ENCODE peak calls at places on chromosomes 12 and 14, in four cellular contexts. K is CD4-positive, alpha-beta T cell; R is lower leg skin; G is AG04450. V is an unnamed sample.

GRCh38 chr14:39265741-39266588 is 32.2 kb downstream of the MIA2 start:
- DNase-seq in K (no peak), R (no peak), G (no peak), V (no peak)

GRCh38 chr12:24427776-24428175 is 478.3 kb upstream of the SOX5 start:
- DNase-seq in K (no peak), R (no peak), G (no peak), V (no peak)

GRCh38 chr12:10363922-10364838 is 25.7 kb downstream of the KLRK1 start:
- DNase-seq in K (peak), R (no peak), G (no peak), V (no peak)

GRCh38 chr14:31090872-31091764 is 64.9 kb upstream of the STRN3 start:
- DNase-seq in K (no peak), R (peak), G (peak), V (peak)

GRCh38 chr12:102182635-102183034 is 15.0 kb downstream of the PMCH start:
- DNase-seq in K (no peak), R (no peak), G (no peak), V (no peak)

GRCh38 chr12:123043536-123044001 is 63.1 kb downstream of the ARL6IP4 start:
- DNase-seq in K (peak), R (peak), G (peak), V (peak)

GRCh38 chr12:52155048-52155868 is 36.6 kb downstream of the KRT80 start:
- DNase-seq in K (no peak), R (peak), G (no peak), V (no peak)

GRCh38 chr12:118853634-118854033 is 127.7 kb upstream of the SRRM4 start:
- DNase-seq in K (no peak), R (no peak), G (no peak), V (no peak)

GRCh38 chr12:93042684-93043083 is 113.6 kb upstream of the EEA1 start:
- DNase-seq in K (no peak), R (no peak), G (no peak), V (no peak)

GRCh38 chr12:53068811-53069585 is 10.2 kb downstream of the SPRYD3 start:
- DNase-seq in K (no peak), R (no peak), G (no peak), V (no peak)

GRCh38 chr14:61479746-61480502 is 158.5 kb downstream of the PRKCH start:
- DNase-seq in K (no peak), R (no peak), G (no peak), V (no peak)

GRCh38 chr12:98544741-98545140 is 29.4 kb downstream of the TMPO start:
- DNase-seq in K (no peak), R (no peak), G (no peak), V (no peak)

GRCh38 chr14:99586761-99587462 is 17.1 kb downstream of the CCDC85C start:
- DNase-seq in K (no peak), R (no peak), G (no peak), V (no peak)

GRCh38 chr12:64737539-64737938 is 21.7 kb downstream of the GNS start:
- DNase-seq in K (peak), R (no peak), G (no peak), V (no peak)

DNA sequence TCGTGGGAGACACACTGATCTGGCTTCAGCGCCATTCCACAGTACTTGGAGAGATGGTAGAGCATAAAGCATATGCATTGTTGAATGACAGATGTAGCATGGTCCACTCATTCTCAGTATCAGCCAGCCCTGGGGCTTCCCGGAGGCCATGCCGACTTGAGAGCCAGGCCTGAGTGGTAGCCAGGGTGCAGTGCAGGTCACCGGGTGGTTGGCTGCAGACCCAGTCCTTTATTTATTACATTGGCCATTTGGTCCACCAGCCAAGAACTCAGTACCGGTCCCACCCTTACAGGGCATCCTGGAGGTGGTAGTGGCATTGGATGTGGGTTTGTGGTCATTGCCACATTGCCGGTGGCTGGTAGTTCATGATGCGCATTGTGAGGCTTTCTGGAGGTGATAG is 121.6 kb upstream of the RTL1 start:
- DNase-seq in K (no peak), R (no peak), G (no peak), V (peak)
- TF ChIP-seq CTCF in K (no peak), R (no peak), G (no peak), V (no peak)

GRCh38 chr12:2356601-2357125 is 303.9 kb downstream of the CACNA1C start:
- DNase-seq in K (no peak), R (no peak), G (no peak), V (no peak)

GRCh38 chr12:2360630-2361170 is 307.9 kb downstream of the CACNA1C start:
- DNase-seq in K (no peak), R (no peak), G (no peak), V (no peak)

GRCh38 chr12:2355604-2356003 is 302.8 kb downstream of the CACNA1C start:
- DNase-seq in K (no peak), R (no peak), G (no peak), V (no peak)

GRCh38 chr12:2359725-2360629 is 307.2 kb downstream of the CACNA1C start:
- DNase-seq in K (no peak), R (no peak), G (no peak), V (peak)

DNA sequence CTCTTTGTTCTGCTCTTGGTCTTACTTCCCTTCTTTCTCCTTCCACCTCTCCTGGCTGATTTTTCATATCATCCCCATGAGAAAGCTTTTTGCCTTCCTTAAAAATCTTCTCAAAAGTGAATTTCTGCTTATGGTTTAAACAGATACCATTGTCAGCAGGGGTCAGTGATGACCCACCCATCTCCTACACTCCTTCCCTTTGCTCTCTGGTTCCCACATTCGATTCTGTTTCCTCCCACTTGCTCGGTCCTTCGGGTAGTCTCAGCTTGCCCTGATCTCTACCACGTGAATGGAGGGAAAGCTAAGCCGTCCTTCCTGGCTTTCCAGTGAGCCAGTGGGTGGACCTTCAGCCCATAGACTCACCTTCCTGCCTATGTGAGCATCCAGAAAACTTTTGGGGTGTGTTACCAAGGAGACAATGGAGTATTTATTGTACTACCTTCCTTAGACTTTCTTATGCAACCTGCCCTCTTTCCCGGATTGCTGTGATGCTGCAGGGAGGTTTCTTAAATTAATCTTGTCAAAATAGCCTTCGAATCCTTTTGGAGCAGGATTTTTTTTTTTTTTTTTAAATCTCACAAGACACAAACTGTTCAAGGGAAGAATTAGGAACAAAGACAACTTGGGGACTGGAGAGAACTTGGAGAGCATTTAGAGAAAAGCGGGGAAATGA is 306.3 kb downstream of the CACNA1C start:
- DNase-seq in K (no peak), R (no peak), G (no peak), V (no peak)
- TF ChIP-seq CTCF in K (no peak), R (no peak), G (no peak), V (no peak)

DNA sequence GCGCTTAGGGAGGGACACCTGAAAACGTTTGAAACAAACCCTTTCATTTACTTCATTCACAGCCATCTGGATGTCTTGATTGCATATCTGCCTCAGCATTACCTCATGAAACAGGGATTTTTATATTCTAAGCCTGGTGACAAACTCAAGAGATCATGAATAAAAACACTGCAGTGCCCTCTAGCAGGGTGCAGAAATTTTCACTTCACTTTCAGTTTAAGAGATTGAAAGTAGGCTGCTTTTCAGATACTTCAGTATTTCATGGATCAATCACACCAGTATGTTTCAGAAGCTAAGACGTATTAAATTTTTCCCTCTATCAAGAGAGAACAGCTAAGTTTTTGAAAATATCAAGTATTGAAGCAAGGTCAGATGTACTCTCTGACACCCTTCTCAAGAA is 467.8 kb downstream of the MDGA2 start:
- DNase-seq in K (no peak), R (no peak), G (no peak), V (no peak)
- TF ChIP-seq CTCF in K (no peak), R (no peak), G (no peak), V (no peak)

GRCh38 chr14:32933623-32933942 is 5.1 kb upstream of the NPAS3 start:
- DNase-seq in K (no peak), R (no peak), G (no peak), V (no peak)
- TF ChIP-seq CTCF in K (no peak), R (no peak), G (peak), V (no peak)

GRCh38 chr12:13278249-13278787 is 81.8 kb downstream of the EMP1 start:
- DNase-seq in K (peak), R (peak), G (peak), V (peak)

GRCh38 chr12:13273850-13274249 is 77.3 kb downstream of the EMP1 start:
- DNase-seq in K (no peak), R (no peak), G (no peak), V (no peak)

GRCh38 chr12:13273097-13273496 is 76.6 kb downstream of the EMP1 start:
- DNase-seq in K (no peak), R (no peak), G (no peak), V (no peak)

GRCh38 chr12:13277278-13277677 is 80.8 kb downstream of the EMP1 start:
- DNase-seq in K (no peak), R (no peak), G (no peak), V (no peak)

DNA sequence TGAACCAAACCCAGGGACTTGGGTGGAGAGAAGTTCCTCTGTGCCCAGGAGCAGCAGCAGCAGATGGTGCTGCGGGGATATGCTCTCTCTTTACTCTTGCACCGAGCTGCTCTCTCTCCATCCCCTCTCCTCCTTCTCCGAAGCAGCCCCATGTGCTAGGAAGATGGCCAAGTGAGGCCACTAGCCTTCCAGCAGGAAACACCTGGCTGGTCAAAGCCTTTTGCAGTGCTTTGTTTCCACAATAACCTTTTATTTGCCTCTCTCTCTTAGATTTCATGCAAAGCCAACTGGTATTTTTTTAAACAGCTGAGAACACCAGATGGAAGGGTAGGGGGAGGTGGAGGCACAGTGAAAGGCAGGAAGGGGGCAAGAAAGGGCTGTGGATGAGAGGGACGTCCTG is 78.8 kb downstream of the EMP1 start:
- DNase-seq in K (no peak), R (no peak), G (no peak), V (no peak)
- TF ChIP-seq CTCF in K (no peak), R (no peak), G (no peak), V (no peak)

GRCh38 chr12:113598815-113599406 is 127.2 kb upstream of the LHX5 start:
- DNase-seq in K (no peak), R (no peak), G (no peak), V (no peak)
- TF ChIP-seq CTCF in K (no peak), R (no peak), G (no peak), V (no peak)